ENCODE peak calls at places on chromosomes 7 and 10, in seven cellular contexts. Q is LoVo, N is NB4, C is non-pigmented ciliary epithelial cell, U is endothelial cell of umbilical vein, B is body of pancreas, O is hepatocyte. T is an unnamed sample.

GRCh38 chr10:93481931-93482834 is at the start of gene MYOF:
- DNase-seq in Q (peak), N (peak), C (peak), U (peak), B (peak), O (peak), T (peak)

GRCh38 chr10:12844796-12845524 is 156.6 kb downstream of the CCDC3 start:
- DNase-seq in Q (peak), N (no peak), C (peak), U (peak), B (peak), O (peak), T (no peak)

GRCh38 chr10:4883079-4883739 is 57.2 kb downstream of the AKR1E2 start:
- DNase-seq in Q (no peak), N (no peak), C (peak), U (no peak), B (peak), O (no peak), T (no peak)

GRCh38 chr10:88693392-88694020 is 12.5 kb upstream of the LIPK start:
- DNase-seq in Q (no peak), N (no peak), C (no peak), U (peak), B (no peak), O (no peak), T (no peak)

GRCh38 chr10:71779641-71780040 is 6.3 kb upstream of the VSIR start:
- DNase-seq in Q (no peak), N (peak), C (no peak), U (no peak), B (no peak), O (no peak), T (no peak)

GRCh38 chr10:86821600-86821999 is 65.2 kb downstream of the BMPR1A start:
- DNase-seq in Q (no peak), N (no peak), C (no peak), U (no peak), B (no peak), O (no peak), T (no peak)

GRCh38 chr10:17062009-17062408 is 67.6 kb downstream of the CUBN start:
- DNase-seq in Q (peak), N (no peak), C (no peak), U (peak), B (no peak), O (no peak), T (no peak)

GRCh38 chr10:86446424-86446823 is 75.2 kb downstream of the WAPL start:
- DNase-seq in Q (no peak), N (no peak), C (no peak), U (no peak), B (no peak), O (no peak), T (no peak)

GRCh38 chr10:58797356-58797755 is 284.7 kb downstream of the BICC1 start:
- DNase-seq in Q (no peak), N (no peak), C (no peak), U (no peak), B (no peak), O (no peak), T (no peak)

GRCh38 chr7:158381956-158382355 is 205.7 kb downstream of the PTPRN2 start:
- DNase-seq in Q (no peak), N (no peak), C (no peak), U (no peak), B (no peak), O (no peak), T (no peak)

GRCh38 chr10:127308031-127308430 is 111.6 kb upstream of the INSYN2A start:
- DNase-seq in Q (no peak), N (no peak), C (no peak), U (no peak), B (no peak), O (no peak), T (no peak)

T was measured in activated T-cell treated with anti-CD3 and anti-CD28 coated beads for 24 hours.